ENCODE peak calls at places on chromosomes 12 and 14, in eight cellular contexts. L, I, E, Z, A, T, N and J are unnamed samples.

GRCh38 chr12:39617887-39618286 is 1.7 kb downstream of the ABCD2 start:
- DNase-seq in E (no peak), A (no peak), Z (no peak), I (no peak), T (no peak), L (no peak), N (no peak), J (no peak)

GRCh38 chr12:119727600-119728436 is 59.9 kb downstream of the PRKAB1 start:
- DNase-seq in T (peak; percentile 13), A (no peak), N (no peak), E (no peak), L (no peak), I (no peak), Z (no peak), J (no peak)

GRCh38 chr12:102769323-102769916 is 147.6 kb downstream of the PAH start:
- DNase-seq in L (peak; percentile 66), E (peak; percentile 78), Z (peak; percentile 23), N (peak; percentile 13), A (no peak), T (peak; percentile 69), I (peak; percentile 81), J (peak; percentile 40)

GRCh38 chr12:53431187-53431586 is 7.5 kb downstream of the AMHR2 start:
- DNase-seq in I (no peak), E (no peak), L (no peak), Z (no peak), A (no peak), N (no peak), T (no peak), J (no peak)

GRCh38 chr14:23579739-23580138 is 1.1 kb upstream of the JPH4 start:
- DNase-seq in E (no peak), Z (no peak), L (no peak), I (no peak), T (no peak), A (no peak), N (no peak), J (no peak)

GRCh38 chr12:14256555-14257169 is 108.8 kb upstream of the ATF7IP start:
- DNase-seq in N (peak; percentile 64), A (peak; percentile 62), T (peak; percentile 95), E (peak; percentile 74), Z (peak; percentile 81), I (peak; percentile 92), L (no peak), J (no peak)

GRCh38 chr14:76293923-76294322 is 82.0 kb upstream of the ESRRB start:
- DNase-seq in E (no peak), I (no peak), A (no peak), N (no peak), L (no peak), T (no peak), Z (no peak), J (no peak)

GRCh38 chr12:131137836-131138637 is 184.3 kb downstream of the ADGRD1 start:
- DNase-seq in E (peak; percentile 89), I (peak; percentile 47), L (no peak), N (no peak), Z (no peak), A (no peak), T (no peak), J (no peak)

GRCh38 chr14:77007975-77008421 is 20.5 kb downstream of the IRF2BPL start:
- DNase-seq in L (no peak), E (no peak), Z (peak; percentile 60), N (no peak), I (no peak), T (no peak), A (no peak), J (no peak)

GRCh38 chr14:67943947-67944346 is 124.4 kb downstream of the RAD51B start:
- DNase-seq in E (peak; percentile 79), A (peak; percentile 22), I (peak; percentile 88), Z (peak; percentile 18), N (peak; percentile 55), T (peak; percentile 97), L (peak; percentile 53), J (peak; percentile 51)

GRCh38 chr12:16454481-16454880 is 107.0 kb downstream of the MGST1 start:
- DNase-seq in L (no peak), E (no peak), T (peak; percentile 44), N (no peak), Z (no peak), I (peak; percentile 7), A (no peak), J (no peak)

GRCh38 chr14:50353126-50353525 is 41.0 kb downstream of the DMAC2L start:
- DNase-seq in L (no peak), E (no peak), I (peak; percentile 67), Z (no peak), A (no peak), T (no peak), N (no peak), J (no peak)

GRCh38 chr12:1592444-1593231 is 1.7 kb downstream of the FBXL14 start:
- DNase-seq in A (peak; percentile 40), T (peak; percentile 55), N (peak; percentile 45), I (peak; percentile 88), E (peak; percentile 84), Z (no peak), L (no peak), J (peak; percentile 23)

GRCh38 chr14:48747683-48748082 is 838.5 kb downstream of the RPS29 start:
- DNase-seq in I (no peak), T (no peak), L (peak; percentile 19), A (no peak), E (no peak), N (no peak), Z (no peak), J (no peak)

GRCh38 chr12:47818701-47819543 is 781 bp downstream of the HDAC7 start:
- DNase-seq in T (peak; percentile 36), N (peak; percentile 52), E (no peak), I (peak; percentile 70), A (no peak), L (no peak), Z (peak; percentile 81), J (peak; percentile 53)

GRCh38 chr12:118360785-118361404 is 11.8 kb downstream of the TAOK3 start:
- DNase-seq in I (peak; percentile 81), Z (no peak), N (no peak), L (no peak), E (no peak), A (no peak), T (peak; percentile 60), J (no peak)

GRCh38 chr12:6552140-6552551 is 3.7 kb downstream of the IFFO1 start:
- DNase-seq in E (no peak), I (peak; percentile 72), L (no peak), N (no peak), Z (peak; percentile 79), A (no peak), T (no peak), J (no peak)

GRCh38 chr12:94073441-94074051 is 74.8 kb upstream of the PLXNC1 start:
- DNase-seq in I (peak; percentile 24), L (no peak), A (no peak), E (no peak), N (no peak), Z (peak; percentile 54), T (peak; percentile 37), J (no peak)

GRCh38 chr12:2289525-2289924 is 236.7 kb downstream of the CACNA1C start:
- DNase-seq in T (no peak), E (peak; percentile 78), Z (no peak), A (no peak), L (no peak), I (no peak), N (no peak), J (no peak)

GRCh38 chr12:4526923-4527546 is 11.7 kb upstream of the RAD51AP1 start:
- DNase-seq in N (no peak), I (peak; percentile 49), A (no peak), Z (no peak), L (peak; percentile 2), E (peak; percentile 40), T (peak; percentile 39), J (no peak)

GRCh38 chr14:67952786-67953185 is 133.2 kb downstream of the RAD51B start:
- DNase-seq in N (no peak), E (no peak), A (no peak), Z (no peak), L (no peak), T (no peak), I (peak; percentile 38), J (no peak)

GRCh38 chr12:107967170-107967569 is 161.9 kb upstream of the WSCD2 start:
- DNase-seq in L (no peak), A (no peak), T (no peak), I (peak; percentile 6), Z (no peak), N (no peak), E (peak; percentile 13), J (no peak)

GRCh38 chr14:23127861-23128260 is 8.8 kb upstream of the CEBPE start:
- DNase-seq in E (no peak), Z (no peak), N (no peak), T (no peak), A (no peak), L (no peak), I (no peak), J (no peak)

GRCh38 chr12:130500835-130501330 is 163.2 kb downstream of the PIWIL1 start:
- DNase-seq in Z (no peak), T (no peak), A (no peak), N (no peak), I (no peak), E (no peak), L (no peak), J (no peak)

GRCh38 chr12:92444763-92445162 is 258.0 kb upstream of the PLEKHG7 start:
- DNase-seq in T (no peak), N (no peak), I (no peak), Z (no peak), E (no peak), L (no peak), A (no peak), J (no peak)

GRCh38 chr12:57738142-57738474 is 434 bp downstream of the AGAP2 start:
- DNase-seq in N (no peak), Z (no peak), A (no peak), L (no peak), E (no peak), T (no peak), I (no peak), J (no peak)